ENCODE peak calls at places on chromosome 11, in seven cellular contexts. C is activated CD4-positive, alpha-beta T cell treated with anti-CD3 and anti-CD28 coated beads, Interleukin-2, amount 50 U/mL, for 48 hours; A is SW480; L is NCI-H446; J is GM23248; F is hepatic stellate cell; Q is M059J. N is an unnamed sample.
A peak's percentile ranks its signal among the peaks of the same experiment; 100 is the strongest.

GRCh38 chr11:10865837-10866270 is 8.0 kb upstream of the ZBED5 start:
- DNase-seq in C (no peak), A (no peak), L (no peak), J (no peak), F (no peak), Q (no peak), N (no peak)

GRCh38 chr11:26137651-26138050 is 194.3 kb upstream of the ANO3 start:
- DNase-seq in C (no peak), A (no peak), L (no peak), J (peak; percentile 50), F (no peak), Q (no peak), N (no peak)

GRCh38 chr11:128714121-128714520 is 20.2 kb downstream of the FLI1 start:
- DNase-seq in C (no peak), A (no peak), L (no peak), J (no peak), F (no peak), Q (no peak), N (no peak)

GRCh38 chr11:5366856-5367255 is 15.5 kb downstream of the OR51B6 start:
- DNase-seq in C (no peak), A (no peak), L (no peak), J (peak; percentile 65), F (no peak), Q (peak; percentile 72), N (no peak)

GRCh38 chr11:133776671-133777070 is 68.6 kb downstream of the SPATA19 start:
- DNase-seq in C (no peak), A (no peak), L (no peak), J (no peak), F (no peak), Q (no peak), N (no peak)

GRCh38 chr11:110373061-110373702 is 56.6 kb upstream of the FDX1 start:
- DNase-seq in C (no peak), A (no peak), L (no peak), J (peak; percentile 82), F (no peak), Q (peak; percentile 71), N (no peak)

GRCh38 chr11:12792590-12792989 is 118.4 kb downstream of the TEAD1 start:
- DNase-seq in C (no peak), A (no peak), L (peak; percentile 42), J (peak; percentile 80), F (no peak), Q (peak; percentile 87), N (no peak)

GRCh38 chr11:103947566-103947919 is 88.9 kb upstream of the DDI1 start:
- DNase-seq in C (no peak), A (no peak), L (no peak), J (peak; percentile 82), F (no peak), Q (peak; percentile 92), N (no peak)

GRCh38 chr11:134405841-134406240 is 6.2 kb downstream of the B3GAT1 start:
- DNase-seq in C (no peak), A (no peak), L (no peak), J (no peak), F (no peak), Q (no peak), N (no peak)

GRCh38 chr11:45104790-45105084 is 41.7 kb upstream of the PRDM11 start:
- DNase-seq in C (no peak), A (no peak), L (no peak), J (no peak), F (no peak), Q (no peak), N (no peak)

GRCh38 chr11:60931897-60932296 is 7.6 kb downstream of the TMEM132A start:
- DNase-seq in C (no peak), A (no peak), L (no peak), J (no peak), F (no peak), Q (no peak), N (no peak)

GRCh38 chr11:96333076-96333744 is 9.8 kb downstream of the MAML2 start:
- DNase-seq in C (no peak), A (no peak), L (no peak), J (peak; percentile 82), F (no peak), Q (peak; percentile 71), N (no peak)

GRCh38 chr11:100810146-100810545 is 123.1 kb downstream of the ARHGAP42 start:
- DNase-seq in C (no peak), A (peak; percentile 29), L (no peak), J (peak; percentile 7), F (peak; percentile 8), Q (peak; percentile 86), N (no peak)

GRCh38 chr11:66363805-66364535 is 7.6 kb downstream of the SLC29A2 start:
- DNase-seq in C (peak; percentile 89), A (no peak), L (peak; percentile 60), J (no peak), F (no peak), Q (no peak), N (peak; percentile 70)

GRCh38 chr11:32029721-32030120 is 61.2 kb upstream of the RCN1 start:
- DNase-seq in C (no peak), A (no peak), L (no peak), J (peak; percentile 68), F (no peak), Q (no peak), N (no peak)

GRCh38 chr11:2533642-2534115 is 88.9 kb downstream of the KCNQ1 start:
- DNase-seq in C (no peak), A (peak; percentile 93), L (no peak), J (peak; percentile 92), F (peak; percentile 99), Q (peak; percentile 93), N (peak; percentile 96)

GRCh38 chr11:3832816-3833215 is 7.9 kb downstream of the RHOG start:
- DNase-seq in C (no peak), A (no peak), L (no peak), J (no peak), F (no peak), Q (no peak), N (no peak)

GRCh38 chr11:128472128-128473110 is 114.9 kb downstream of the ETS1 start:
- DNase-seq in C (peak; percentile 61), A (peak; percentile 18), L (no peak), J (peak; percentile 67), F (peak; percentile 31), Q (peak; percentile 76), N (no peak)

GRCh38 chr11:58562375-58562800 is 13.3 kb downstream of the LPXN start:
- DNase-seq in C (no peak), A (peak; percentile 85), L (no peak), J (no peak), F (no peak), Q (no peak), N (no peak)

GRCh38 chr11:2404735-2405196 is 4.2 kb downstream of the TSSC4 start:
- DNase-seq in C (no peak), A (no peak), L (no peak), J (no peak), F (no peak), Q (no peak), N (no peak)

GRCh38 chr11:95078526-95078925 is 11.1 kb upstream of the ENDOD1 start:
- DNase-seq in C (no peak), A (no peak), L (no peak), J (peak; percentile 36), F (no peak), Q (no peak), N (no peak)

GRCh38 chr11:22928207-22928917 is 68.1 kb upstream of the CCDC179 start:
- DNase-seq in C (no peak), A (no peak), L (peak; percentile 3), J (no peak), F (no peak), Q (no peak), N (no peak)

GRCh38 chr11:60783141-60783484 is 2.0 kb upstream of the MS4A10 start:
- DNase-seq in C (no peak), A (no peak), L (no peak), J (no peak), F (no peak), Q (no peak), N (no peak)

GRCh38 chr11:40099391-40100169 is 1359.9 kb downstream of the LRRC4C start:
- DNase-seq in C (no peak), A (no peak), L (no peak), J (no peak), F (no peak), Q (no peak), N (no peak)

GRCh38 chr11:88357323-88358039 is 19.9 kb upstream of the CTSC start:
- DNase-seq in C (no peak), A (no peak), L (no peak), J (peak; percentile 33), F (no peak), Q (peak; percentile 83), N (no peak)

GRCh38 chr11:2582958-2583604 is 116.7 kb downstream of the KCNQ1OT1 start:
- DNase-seq in C (no peak), A (no peak), L (no peak), J (no peak), F (no peak), Q (no peak), N (no peak)